ENCODE peak calls at places on chromosomes 6 and 20, in ten cellular contexts. One of them, this sample, is unnamed.

GRCh38 chr6:26319405-26320128 is 45.4 kb upstream of the BTN3A2 start:
- DNase-seq in mammary epithelial cell: no peak
- DNase-seq in stimulated activated CD8-positive, alpha-beta memory T cell treated with anti-CD3 and anti-CD28 coated beads, Interleukin-2, amount 100 ng/mL, for 48 hours: no peak
- DNase-seq in foreskin melanocyte: no peak
- DNase-seq in stimulated activated CD4-positive, alpha-beta T cell treated with anti-CD3 and anti-CD28 coated beads, Interleukin-4, amount 100 ng/mL, for 24 hours: no peak
- DNase-seq in C1 segment of cervical spinal cord: no peak
- DNase-seq in ACHN: no peak
- DNase-seq in Ammon's horn: no peak
- DNase-seq in ovary: no peak
- DNase-seq in GM12865: no peak
- DNase-seq in this sample: no peak

GRCh38 chr20:19937651-19938420 is 79.3 kb upstream of the NAA20 start:
- DNase-seq in mammary epithelial cell: no peak
- DNase-seq in foreskin melanocyte: no peak
- DNase-seq in GM12865: peak; percentile 82
- DNase-seq in Ammon's horn: no peak
- DNase-seq in stimulated activated CD8-positive, alpha-beta memory T cell treated with anti-CD3 and anti-CD28 coated beads, Interleukin-2, amount 100 ng/mL, for 48 hours: no peak
- DNase-seq in ACHN: no peak
- DNase-seq in stimulated activated CD4-positive, alpha-beta T cell treated with anti-CD3 and anti-CD28 coated beads, Interleukin-4, amount 100 ng/mL, for 24 hours: peak; percentile 23
- DNase-seq in C1 segment of cervical spinal cord: no peak
- DNase-seq in ovary: no peak
- DNase-seq in this sample: no peak

GRCh38 chr20:41889871-41890224 is 271.7 kb upstream of the CHD6 start:
- DNase-seq in mammary epithelial cell: peak; percentile 37
- DNase-seq in C1 segment of cervical spinal cord: no peak
- DNase-seq in Ammon's horn: no peak
- DNase-seq in ovary: no peak
- DNase-seq in GM12865: no peak
- DNase-seq in ACHN: no peak
- DNase-seq in stimulated activated CD4-positive, alpha-beta T cell treated with anti-CD3 and anti-CD28 coated beads, Interleukin-4, amount 100 ng/mL, for 24 hours: no peak
- DNase-seq in foreskin melanocyte: no peak
- DNase-seq in stimulated activated CD8-positive, alpha-beta memory T cell treated with anti-CD3 and anti-CD28 coated beads, Interleukin-2, amount 100 ng/mL, for 48 hours: no peak
- DNase-seq in this sample: no peak

GRCh38 chr6:74170118-74170517 is 474.1 kb downstream of the CD109 start:
- DNase-seq in Ammon's horn: no peak
- DNase-seq in ovary: peak; percentile 20
- DNase-seq in stimulated activated CD4-positive, alpha-beta T cell treated with anti-CD3 and anti-CD28 coated beads, Interleukin-4, amount 100 ng/mL, for 24 hours: no peak
- DNase-seq in ACHN: no peak
- DNase-seq in C1 segment of cervical spinal cord: no peak
- DNase-seq in mammary epithelial cell: peak; percentile 76
- DNase-seq in foreskin melanocyte: no peak
- DNase-seq in stimulated activated CD8-positive, alpha-beta memory T cell treated with anti-CD3 and anti-CD28 coated beads, Interleukin-2, amount 100 ng/mL, for 48 hours: no peak
- DNase-seq in GM12865: no peak
- DNase-seq in this sample: no peak

GRCh38 chr6:105803439-105803838 is 282.7 kb upstream of the PRDM1 start:
- DNase-seq in ACHN: no peak
- DNase-seq in ovary: no peak
- DNase-seq in GM12865: no peak
- DNase-seq in C1 segment of cervical spinal cord: no peak
- DNase-seq in mammary epithelial cell: peak; percentile 95
- DNase-seq in stimulated activated CD4-positive, alpha-beta T cell treated with anti-CD3 and anti-CD28 coated beads, Interleukin-4, amount 100 ng/mL, for 24 hours: no peak
- DNase-seq in Ammon's horn: no peak
- DNase-seq in foreskin melanocyte: no peak
- DNase-seq in stimulated activated CD8-positive, alpha-beta memory T cell treated with anti-CD3 and anti-CD28 coated beads, Interleukin-2, amount 100 ng/mL, for 48 hours: no peak
- DNase-seq in this sample: no peak

GRCh38 chr6:142412241-142412640 is 110.4 kb downstream of the ADGRG6 start:
- DNase-seq in Ammon's horn: no peak
- DNase-seq in stimulated activated CD4-positive, alpha-beta T cell treated with anti-CD3 and anti-CD28 coated beads, Interleukin-4, amount 100 ng/mL, for 24 hours: no peak
- DNase-seq in foreskin melanocyte: no peak
- DNase-seq in GM12865: no peak
- DNase-seq in ACHN: no peak
- DNase-seq in stimulated activated CD8-positive, alpha-beta memory T cell treated with anti-CD3 and anti-CD28 coated beads, Interleukin-2, amount 100 ng/mL, for 48 hours: no peak
- DNase-seq in ovary: no peak
- DNase-seq in mammary epithelial cell: no peak
- DNase-seq in C1 segment of cervical spinal cord: no peak
- DNase-seq in this sample: no peak

GRCh38 chr6:36309900-36310299 is 26.8 kb downstream of the BNIP5 start:
- DNase-seq in C1 segment of cervical spinal cord: no peak
- DNase-seq in stimulated activated CD8-positive, alpha-beta memory T cell treated with anti-CD3 and anti-CD28 coated beads, Interleukin-2, amount 100 ng/mL, for 48 hours: no peak
- DNase-seq in Ammon's horn: no peak
- DNase-seq in GM12865: no peak
- DNase-seq in ovary: no peak
- DNase-seq in ACHN: no peak
- DNase-seq in foreskin melanocyte: no peak
- DNase-seq in mammary epithelial cell: no peak
- DNase-seq in stimulated activated CD4-positive, alpha-beta T cell treated with anti-CD3 and anti-CD28 coated beads, Interleukin-4, amount 100 ng/mL, for 24 hours: no peak
- DNase-seq in this sample: no peak

GRCh38 chr6:90610671-90611542 is 24.0 kb upstream of the MAP3K7 start:
- DNase-seq in GM12865: peak; percentile 47
- DNase-seq in ACHN: peak; percentile 6
- DNase-seq in mammary epithelial cell: peak; percentile 26
- DNase-seq in ovary: peak; percentile 63
- DNase-seq in Ammon's horn: peak; percentile 32
- DNase-seq in foreskin melanocyte: no peak
- DNase-seq in stimulated activated CD8-positive, alpha-beta memory T cell treated with anti-CD3 and anti-CD28 coated beads, Interleukin-2, amount 100 ng/mL, for 48 hours: peak; percentile 45
- DNase-seq in stimulated activated CD4-positive, alpha-beta T cell treated with anti-CD3 and anti-CD28 coated beads, Interleukin-4, amount 100 ng/mL, for 24 hours: peak; percentile 21
- DNase-seq in C1 segment of cervical spinal cord: peak; percentile 25
- DNase-seq in this sample: peak; percentile 47

GRCh38 chr6:42774201-42774600 is 7.7 kb upstream of the BICRAL start:
- DNase-seq in stimulated activated CD4-positive, alpha-beta T cell treated with anti-CD3 and anti-CD28 coated beads, Interleukin-4, amount 100 ng/mL, for 24 hours: peak; percentile 40
- DNase-seq in foreskin melanocyte: no peak
- DNase-seq in GM12865: peak; percentile 47
- DNase-seq in ovary: no peak
- DNase-seq in mammary epithelial cell: no peak
- DNase-seq in ACHN: no peak
- DNase-seq in C1 segment of cervical spinal cord: no peak
- DNase-seq in Ammon's horn: no peak
- DNase-seq in stimulated activated CD8-positive, alpha-beta memory T cell treated with anti-CD3 and anti-CD28 coated beads, Interleukin-2, amount 100 ng/mL, for 48 hours: no peak
- DNase-seq in this sample: no peak

GRCh38 chr20:2470051-2470431 is 548 bp downstream of the SNRPB start:
- DNase-seq in Ammon's horn: peak; percentile 60
- DNase-seq in stimulated activated CD8-positive, alpha-beta memory T cell treated with anti-CD3 and anti-CD28 coated beads, Interleukin-2, amount 100 ng/mL, for 48 hours: peak; percentile 32
- DNase-seq in GM12865: peak; percentile 81
- DNase-seq in stimulated activated CD4-positive, alpha-beta T cell treated with anti-CD3 and anti-CD28 coated beads, Interleukin-4, amount 100 ng/mL, for 24 hours: peak; percentile 70
- DNase-seq in mammary epithelial cell: peak; percentile 54
- DNase-seq in C1 segment of cervical spinal cord: peak; percentile 57
- DNase-seq in ACHN: peak; percentile 51
- DNase-seq in foreskin melanocyte: peak; percentile 39
- DNase-seq in ovary: no peak
- DNase-seq in this sample: peak; percentile 36

GRCh38 chr20:57653910-57654309 is 33.7 kb upstream of the ZBP1 start:
- DNase-seq in C1 segment of cervical spinal cord: no peak
- DNase-seq in Ammon's horn: no peak
- DNase-seq in mammary epithelial cell: no peak
- DNase-seq in stimulated activated CD4-positive, alpha-beta T cell treated with anti-CD3 and anti-CD28 coated beads, Interleukin-4, amount 100 ng/mL, for 24 hours: no peak
- DNase-seq in ACHN: no peak
- DNase-seq in GM12865: no peak
- DNase-seq in ovary: peak; percentile 4
- DNase-seq in foreskin melanocyte: no peak
- DNase-seq in stimulated activated CD8-positive, alpha-beta memory T cell treated with anti-CD3 and anti-CD28 coated beads, Interleukin-2, amount 100 ng/mL, for 48 hours: no peak
- DNase-seq in this sample: no peak

GRCh38 chr20:8183526-8183925 is 51.5 kb downstream of the PLCB1 start:
- DNase-seq in stimulated activated CD8-positive, alpha-beta memory T cell treated with anti-CD3 and anti-CD28 coated beads, Interleukin-2, amount 100 ng/mL, for 48 hours: no peak
- DNase-seq in stimulated activated CD4-positive, alpha-beta T cell treated with anti-CD3 and anti-CD28 coated beads, Interleukin-4, amount 100 ng/mL, for 24 hours: no peak
- DNase-seq in Ammon's horn: no peak
- DNase-seq in ovary: no peak
- DNase-seq in mammary epithelial cell: no peak
- DNase-seq in C1 segment of cervical spinal cord: no peak
- DNase-seq in GM12865: no peak
- DNase-seq in ACHN: no peak
- DNase-seq in foreskin melanocyte: no peak
- DNase-seq in this sample: no peak

GRCh38 chr6:150319924-150320323 is 48.9 kb upstream of the IYD start:
- DNase-seq in mammary epithelial cell: no peak
- DNase-seq in stimulated activated CD8-positive, alpha-beta memory T cell treated with anti-CD3 and anti-CD28 coated beads, Interleukin-2, amount 100 ng/mL, for 48 hours: no peak
- DNase-seq in Ammon's horn: no peak
- DNase-seq in foreskin melanocyte: no peak
- DNase-seq in ovary: no peak
- DNase-seq in C1 segment of cervical spinal cord: no peak
- DNase-seq in stimulated activated CD4-positive, alpha-beta T cell treated with anti-CD3 and anti-CD28 coated beads, Interleukin-4, amount 100 ng/mL, for 24 hours: no peak
- DNase-seq in ACHN: no peak
- DNase-seq in GM12865: no peak
- DNase-seq in this sample: no peak

GRCh38 chr20:15310361-15310760 is 972.9 kb upstream of the FLRT3 start:
- DNase-seq in stimulated activated CD4-positive, alpha-beta T cell treated with anti-CD3 and anti-CD28 coated beads, Interleukin-4, amount 100 ng/mL, for 24 hours: no peak
- DNase-seq in stimulated activated CD8-positive, alpha-beta memory T cell treated with anti-CD3 and anti-CD28 coated beads, Interleukin-2, amount 100 ng/mL, for 48 hours: no peak
- DNase-seq in mammary epithelial cell: peak; percentile 10
- DNase-seq in C1 segment of cervical spinal cord: no peak
- DNase-seq in Ammon's horn: no peak
- DNase-seq in ovary: no peak
- DNase-seq in foreskin melanocyte: no peak
- DNase-seq in GM12865: no peak
- DNase-seq in ACHN: no peak
- DNase-seq in this sample: no peak

GRCh38 chr6:12749531-12750379 is 33.2 kb downstream of the PHACTR1 start:
- DNase-seq in ACHN: no peak
- DNase-seq in C1 segment of cervical spinal cord: no peak
- DNase-seq in stimulated activated CD4-positive, alpha-beta T cell treated with anti-CD3 and anti-CD28 coated beads, Interleukin-4, amount 100 ng/mL, for 24 hours: no peak
- DNase-seq in ovary: no peak
- DNase-seq in foreskin melanocyte: peak; percentile 32
- DNase-seq in GM12865: no peak
- DNase-seq in Ammon's horn: no peak
- DNase-seq in stimulated activated CD8-positive, alpha-beta memory T cell treated with anti-CD3 and anti-CD28 coated beads, Interleukin-2, amount 100 ng/mL, for 48 hours: no peak
- DNase-seq in mammary epithelial cell: no peak
- DNase-seq in this sample: no peak

GRCh38 chr6:158793432-158793831 is 25.7 kb downstream of the EZR start:
- DNase-seq in stimulated activated CD4-positive, alpha-beta T cell treated with anti-CD3 and anti-CD28 coated beads, Interleukin-4, amount 100 ng/mL, for 24 hours: no peak
- DNase-seq in C1 segment of cervical spinal cord: no peak
- DNase-seq in ovary: no peak
- DNase-seq in mammary epithelial cell: no peak
- DNase-seq in stimulated activated CD8-positive, alpha-beta memory T cell treated with anti-CD3 and anti-CD28 coated beads, Interleukin-2, amount 100 ng/mL, for 48 hours: no peak
- DNase-seq in Ammon's horn: no peak
- DNase-seq in GM12865: peak; percentile 75
- DNase-seq in foreskin melanocyte: peak; percentile 35
- DNase-seq in ACHN: peak; percentile 48
- DNase-seq in this sample: no peak

GRCh38 chr20:64224344-64225165 is 31.0 kb upstream of the PCMTD2 start:
- DNase-seq in ACHN: peak; percentile 73
- DNase-seq in Ammon's horn: peak; percentile 27
- DNase-seq in GM12865: no peak
- DNase-seq in foreskin melanocyte: peak; percentile 22
- DNase-seq in stimulated activated CD4-positive, alpha-beta T cell treated with anti-CD3 and anti-CD28 coated beads, Interleukin-4, amount 100 ng/mL, for 24 hours: peak; percentile 8
- DNase-seq in C1 segment of cervical spinal cord: no peak
- DNase-seq in ovary: no peak
- DNase-seq in stimulated activated CD8-positive, alpha-beta memory T cell treated with anti-CD3 and anti-CD28 coated beads, Interleukin-2, amount 100 ng/mL, for 48 hours: no peak
- DNase-seq in mammary epithelial cell: peak; percentile 79
- DNase-seq in this sample: no peak

GRCh38 chr6:131688286-131688685 is 12.9 kb downstream of the OR2A4 start:
- DNase-seq in ovary: no peak
- DNase-seq in Ammon's horn: no peak
- DNase-seq in stimulated activated CD4-positive, alpha-beta T cell treated with anti-CD3 and anti-CD28 coated beads, Interleukin-4, amount 100 ng/mL, for 24 hours: no peak
- DNase-seq in foreskin melanocyte: no peak
- DNase-seq in ACHN: no peak
- DNase-seq in GM12865: peak; percentile 57
- DNase-seq in stimulated activated CD8-positive, alpha-beta memory T cell treated with anti-CD3 and anti-CD28 coated beads, Interleukin-2, amount 100 ng/mL, for 48 hours: no peak
- DNase-seq in mammary epithelial cell: no peak
- DNase-seq in C1 segment of cervical spinal cord: no peak
- DNase-seq in this sample: no peak

GRCh38 chr6:130997061-130997753 is 65.8 kb downstream of the EPB41L2 start:
- DNase-seq in ovary: no peak
- DNase-seq in stimulated activated CD8-positive, alpha-beta memory T cell treated with anti-CD3 and anti-CD28 coated beads, Interleukin-2, amount 100 ng/mL, for 48 hours: no peak
- DNase-seq in stimulated activated CD4-positive, alpha-beta T cell treated with anti-CD3 and anti-CD28 coated beads, Interleukin-4, amount 100 ng/mL, for 24 hours: no peak
- DNase-seq in Ammon's horn: peak; percentile 45
- DNase-seq in GM12865: no peak
- DNase-seq in mammary epithelial cell: no peak
- DNase-seq in foreskin melanocyte: peak; percentile 48
- DNase-seq in ACHN: no peak
- DNase-seq in C1 segment of cervical spinal cord: no peak
- DNase-seq in this sample: no peak

GRCh38 chr20:57250607-57251343 is 15.7 kb downstream of the BMP7 start:
- DNase-seq in stimulated activated CD8-positive, alpha-beta memory T cell treated with anti-CD3 and anti-CD28 coated beads, Interleukin-2, amount 100 ng/mL, for 48 hours: no peak
- DNase-seq in ovary: no peak
- DNase-seq in C1 segment of cervical spinal cord: no peak
- DNase-seq in GM12865: peak; percentile 18
- DNase-seq in ACHN: no peak
- DNase-seq in Ammon's horn: no peak
- DNase-seq in stimulated activated CD4-positive, alpha-beta T cell treated with anti-CD3 and anti-CD28 coated beads, Interleukin-4, amount 100 ng/mL, for 24 hours: no peak
- DNase-seq in foreskin melanocyte: no peak
- DNase-seq in mammary epithelial cell: no peak
- DNase-seq in this sample: no peak

GRCh38 chr6:138618168-138618567 is 118.9 kb upstream of the NHSL1 start:
- DNase-seq in ACHN: no peak
- DNase-seq in stimulated activated CD8-positive, alpha-beta memory T cell treated with anti-CD3 and anti-CD28 coated beads, Interleukin-2, amount 100 ng/mL, for 48 hours: no peak
- DNase-seq in foreskin melanocyte: no peak
- DNase-seq in ovary: no peak
- DNase-seq in Ammon's horn: no peak
- DNase-seq in stimulated activated CD4-positive, alpha-beta T cell treated with anti-CD3 and anti-CD28 coated beads, Interleukin-4, amount 100 ng/mL, for 24 hours: no peak
- DNase-seq in C1 segment of cervical spinal cord: no peak
- DNase-seq in GM12865: no peak
- DNase-seq in mammary epithelial cell: no peak
- DNase-seq in this sample: no peak

GRCh38 chr6:4687989-4688947 is 87.9 kb upstream of the CDYL start:
- DNase-seq in mammary epithelial cell: peak; percentile 82
- DNase-seq in C1 segment of cervical spinal cord: no peak
- DNase-seq in ACHN: peak; percentile 49
- DNase-seq in stimulated activated CD8-positive, alpha-beta memory T cell treated with anti-CD3 and anti-CD28 coated beads, Interleukin-2, amount 100 ng/mL, for 48 hours: no peak
- DNase-seq in ovary: no peak
- DNase-seq in stimulated activated CD4-positive, alpha-beta T cell treated with anti-CD3 and anti-CD28 coated beads, Interleukin-4, amount 100 ng/mL, for 24 hours: no peak
- DNase-seq in GM12865: no peak
- DNase-seq in Ammon's horn: no peak
- DNase-seq in foreskin melanocyte: peak; percentile 53
- DNase-seq in this sample: no peak